ENCODE peak calls at places on chromosomes 5 and 9, in seven cellular contexts. C is H9; Y is NCI-H1417; K is aorta; R is activated CD4-positive, alpha-beta T cell treated with anti-CD3 and anti-CD28 coated beads, Interleukin-2, amount 10 ng/mL, durations not matched to agents 7 days and 5 days; T is CD4-positive, alpha-beta T cell; S is DMS153. X is an unnamed sample.

GRCh38 chr5:170552486-170553122 is 48.8 kb downstream of the KCNIP1 start:
- DNase-seq in C (peak; percentile 66), Y (no peak), T (no peak), R (no peak), K (peak; percentile 79), S (no peak), X (peak; percentile 88)

GRCh38 chr5:148408092-148408491 is 24.3 kb downstream of the FBXO38 start:
- DNase-seq in S (no peak), Y (no peak), R (no peak), K (no peak), T (no peak), C (no peak), X (no peak)

GRCh38 chr9:129482521-129483466 is 138.1 kb downstream of the C9orf50 start:
- DNase-seq in S (peak; percentile 63), K (peak; percentile 94), T (peak; percentile 27), Y (peak; percentile 63), C (no peak), R (no peak), X (peak; percentile 57)

GRCh38 chr5:149043641-149044040 is 19.2 kb downstream of the SH3TC2 start:
- DNase-seq in K (no peak), T (no peak), S (no peak), C (no peak), Y (no peak), R (no peak), X (no peak)

GRCh38 chr9:136090060-136090735 is 4.9 kb downstream of the NACC2 start:
- DNase-seq in Y (no peak), C (no peak), S (no peak), T (no peak), R (no peak), K (no peak), X (no peak)

GRCh38 chr5:55650391-55650790 is 61.7 kb downstream of the SLC38A9 start:
- DNase-seq in S (no peak), T (no peak), C (no peak), Y (no peak), R (peak; percentile 33), K (no peak), X (no peak)

GRCh38 chr5:55821731-55822512 is 29.2 kb upstream of the IL31RA start:
- DNase-seq in R (no peak), S (no peak), Y (no peak), C (peak; percentile 51), T (no peak), K (peak; percentile 78), X (no peak)

GRCh38 chr9:18379073-18379811 is 94.7 kb upstream of the ADAMTSL1 start:
- DNase-seq in K (no peak), S (no peak), Y (no peak), C (no peak), T (no peak), R (no peak), X (no peak)

GRCh38 chr5:20466507-20466906 is 478.5 kb upstream of the CDH18 start:
- DNase-seq in T (no peak), K (no peak), C (no peak), S (no peak), R (no peak), Y (no peak), X (no peak)

GRCh38 chr9:83385317-83385716 is 152.9 kb downstream of the FRMD3 start:
- DNase-seq in K (no peak), Y (no peak), C (no peak), S (no peak), R (no peak), T (no peak), X (no peak)

GRCh38 chr9:110936719-110937452 is 101.4 kb downstream of the LPAR1 start:
- DNase-seq in R (no peak), K (no peak), T (no peak), Y (no peak), C (no peak), S (no peak), X (no peak)

GRCh38 chr9:98367371-98367900 is 112.0 kb upstream of the TBC1D2 start:
- DNase-seq in S (no peak), C (no peak), R (no peak), K (no peak), T (no peak), Y (no peak), X (no peak)

GRCh38 chr5:72071906-72072305 is 35.4 kb upstream of the MAP1B start:
- DNase-seq in C (no peak), R (no peak), Y (no peak), K (no peak), T (no peak), S (no peak), X (no peak)

GRCh38 chr9:109793196-109793595 is 13.2 kb downstream of the PALM2AKAP2 start:
- DNase-seq in Y (no peak), T (no peak), R (no peak), K (no peak), C (no peak), S (no peak), X (no peak)

X was measured in amygdala.